ENCODE peak calls at places on chromosomes 6 and 20, in four cellular contexts. H, Z, K and S are unnamed samples. For H3K27me3 and H3K4me1, the result is how much of the 10 kb centered on the place peaks cover.

GRCh38 chr6:131819507-131820228 is 11.8 kb downstream of the ENPP1 start:
- DNase-seq in H (no peak), Z (no peak), K (no peak), S (no peak)

GRCh38 chr6:37547564-37548061 is 47.9 kb upstream of the CCDC167 start:
- DNase-seq in H (no peak), Z (no peak), K (no peak), S (no peak)

GRCh38 chr6:40295251-40295949 is 291.8 kb downstream of the LRFN2 start:
- DNase-seq in H (no peak), Z (no peak), K (no peak), S (no peak)

GRCh38 chr6:80967618-80968017 is 784.9 kb downstream of the TENT5A start:
- DNase-seq in H (no peak), Z (no peak), K (no peak), S (no peak)

GRCh38 chr6:156845447-156845846 is 68.3 kb downstream of the ARID1B start:
- DNase-seq in H (no peak), Z (no peak), K (no peak), S (no peak)

GRCh38 chr6:83815631-83816030 is 37.5 kb upstream of the RIPPLY2 start:
- DNase-seq in H (no peak), Z (no peak), K (no peak), S (no peak)

GRCh38 chr6:2967936-2968335 is 3.4 kb downstream of the SERPINB6 start:
- DNase-seq in H (no peak), Z (no peak), K (no peak), S (no peak)

GRCh38 chr6:116422238-116422637 is 38.9 kb upstream of the CALHM6 start:
- DNase-seq in H (no peak), Z (no peak), K (no peak), S (no peak)

GRCh38 chr6:113306552-113307145 is 550.5 kb upstream of the MARCKS start:
- DNase-seq in H (no peak), Z (peak), K (peak), S (peak)

GRCh38 chr6:125153541-125154183 is at the start of gene TPD52L1:
- DNase-seq in H (peak), Z (peak), K (peak), S (no peak)

GRCh38 chr6:18247002-18247401 is 17.3 kb downstream of the DEK start:
- DNase-seq in H (no peak), Z (no peak), K (no peak), S (no peak)

GRCh38 chr20:9912858-9913434 is 74.1 kb upstream of the PAK5 start:
- DNase-seq in H (no peak), Z (peak), K (no peak), S (peak)

GRCh38 chr6:34565722-34566137 is 9.6 kb upstream of the SPDEF start:
- DNase-seq in H (no peak), Z (no peak), K (no peak), S (no peak)

GRCh38 chr6:163554663-163555062 is 140.1 kb downstream of the QKI start:
- DNase-seq in H (peak), Z (peak), K (no peak), S (peak)

DNA sequence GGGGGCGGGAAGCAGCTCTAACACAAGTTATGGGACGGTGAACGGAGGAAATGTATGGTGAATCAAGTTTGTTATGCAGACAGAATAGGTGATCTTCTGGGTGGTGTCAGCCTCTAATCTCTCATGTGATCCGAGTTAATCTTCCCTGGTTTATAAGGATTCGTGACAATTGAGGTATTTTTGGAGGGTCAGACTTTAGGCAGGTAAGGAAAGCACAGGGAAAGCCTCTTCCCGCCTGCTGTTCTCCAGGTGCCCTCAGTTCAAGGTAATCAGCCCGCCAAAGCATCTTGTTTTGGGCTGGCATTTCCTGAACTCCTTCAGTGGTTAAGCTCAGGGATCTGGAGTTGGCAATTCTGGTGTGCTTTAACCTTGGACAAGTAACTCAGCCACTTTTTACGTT is 1.2 kb downstream of the CSTF1 start:
- DNase-seq in H (no peak), Z (no peak), K (no peak), S (no peak)
- H3K4me3 ChIP-seq in H (peak), Z (peak), K (peak), S (no peak)

GRCh38 chr20:49497217-49497560 is 14.7 kb upstream of the KCNB1 start:
- DNase-seq in H (no peak), Z (no peak), K (no peak), S (no peak)
- H3K27me3 ChIP-seq in H (under half), Z (under half), K (under half), S (under half)

DNA sequence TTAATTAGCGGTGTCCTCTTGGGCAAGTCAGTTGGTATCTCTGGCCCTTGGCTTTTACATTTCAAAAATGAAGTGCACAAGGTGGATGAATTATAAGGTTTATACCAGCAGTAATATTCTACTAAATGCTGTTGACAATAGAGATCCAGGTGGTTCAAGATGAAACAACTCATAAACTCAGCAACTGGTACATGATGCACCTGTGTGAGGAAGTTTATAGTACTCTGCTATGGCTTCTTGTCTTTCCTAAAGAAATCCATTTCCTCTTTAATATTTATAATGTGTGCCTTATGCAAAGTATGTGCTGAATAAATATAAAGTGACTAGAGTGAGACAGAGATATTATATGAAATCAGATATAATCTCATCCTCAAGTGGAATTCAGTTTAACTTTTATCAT is 48.5 kb downstream of the ADGRG6 start:
- DNase-seq in H (no peak), Z (no peak), K (no peak), S (no peak)
- H3K4me1 ChIP-seq in H (under half), Z (under half), K (under half), S (under half)

GRCh38 chr6:110410534-110410933 is 4.8 kb downstream of the DDO start:
- DNase-seq in H (no peak), Z (no peak), K (no peak), S (no peak)
- H3K4me3 ChIP-seq in H (no peak), Z (no peak), K (no peak), S (no peak)

DNA sequence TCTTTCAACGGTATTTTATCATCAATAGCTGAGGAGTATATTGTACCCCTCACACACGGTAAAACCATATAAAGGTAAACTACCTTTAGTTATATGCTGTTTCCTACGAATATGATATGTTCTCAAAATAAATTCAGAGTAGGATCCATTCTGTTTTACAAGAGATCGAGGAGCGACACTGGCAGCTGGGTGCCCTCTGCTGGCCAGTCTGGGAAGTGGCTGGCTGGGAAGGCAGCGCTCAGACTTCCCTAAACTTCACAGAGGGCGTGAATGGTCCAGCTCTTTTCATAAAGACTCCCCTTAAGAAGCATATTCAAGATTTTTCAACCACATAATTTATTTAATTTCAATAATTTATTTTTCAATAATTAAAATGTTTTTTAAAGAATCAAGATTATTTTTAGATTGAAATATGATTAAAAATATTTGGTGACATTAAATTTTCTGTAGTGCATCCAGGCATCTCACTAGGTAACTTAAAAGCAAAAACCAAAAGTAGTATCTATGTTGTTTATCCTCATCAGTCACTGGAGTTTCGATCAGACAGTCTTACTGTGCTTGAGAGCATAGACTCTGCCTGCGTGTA is 187.5 kb upstream of the PDE10A start:
- DNase-seq in H (no peak), Z (peak), K (no peak), S (peak)
- H3K27me3 ChIP-seq in H (under half), Z (under half), K (under half), S (under half)

GRCh38 chr6:56649782-56650181 is 7.1 kb upstream of the DST start:
- DNase-seq in H (no peak), Z (no peak), K (no peak), S (no peak)
- H3K4me1 ChIP-seq in H (under half), Z (under half), K (under half), S (under half)

DNA sequence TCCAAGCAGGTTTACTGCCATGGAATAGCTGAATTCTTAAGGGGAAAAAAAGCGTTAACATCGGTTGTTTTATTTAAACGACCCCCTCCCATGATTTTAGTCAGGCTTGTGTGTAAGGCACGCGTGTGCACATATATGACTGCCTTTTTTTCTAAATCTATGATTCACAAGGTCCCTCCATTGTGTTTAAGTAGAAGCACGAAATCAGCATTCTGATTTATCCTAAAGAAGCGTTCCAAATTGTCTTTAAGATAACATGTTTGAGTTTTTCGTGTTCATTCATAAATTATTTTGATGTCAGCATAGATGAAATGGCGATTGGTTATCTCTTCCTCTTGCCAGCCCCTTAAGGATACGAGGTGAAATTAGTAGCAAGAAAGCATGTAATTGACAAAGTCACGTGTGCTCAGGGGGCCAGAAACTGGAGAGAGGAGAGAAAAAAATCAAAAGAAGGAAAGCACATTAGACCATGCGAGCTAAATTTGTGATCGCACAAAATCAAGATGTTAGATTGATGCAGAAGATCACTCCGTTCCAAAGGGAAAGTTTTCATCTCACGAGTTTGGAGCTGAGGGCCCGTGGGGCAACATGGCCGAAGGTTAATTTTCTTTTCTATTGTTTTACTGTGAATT is at the start of gene LIN28B:
- DNase-seq in H (no peak), Z (no peak), K (no peak), S (no peak)
- H3K4me3 ChIP-seq in H (no peak), Z (no peak), K (no peak), S (no peak)

GRCh38 chr20:2508631-2509467 is at the start of gene ZNF343:
- DNase-seq in H (peak), Z (peak), K (peak), S (peak)
- H3K27me3 ChIP-seq in H (under half), Z (under half), K (under half), S (under half)

GRCh38 chr6:7157752-7158616 is 50.2 kb downstream of the RREB1 start:
- DNase-seq in H (no peak), Z (no peak), K (no peak), S (no peak)
- H3K4me1 ChIP-seq in H (under half), Z (under half), K (under half), S (under half)